ENCODE peak calls at places on chromosomes 6 and 20, in seven cellular contexts. H is HFF-Myc; I is CD8-positive, alpha-beta T cell; X is AG10803; E is brain microvascular endothelial cell; P is right lobe of liver; G is dorsolateral prefrontal cortex. F is an unnamed sample.

GRCh38 chr20:5788385-5788895 is 38.2 kb downstream of the SHLD1 start:
- DNase-seq in H (peak), I (peak), X (peak), E (peak), P (peak), G (peak), F (peak)

GRCh38 chr6:153090241-153090930 is 40.7 kb downstream of the RGS17 start:
- DNase-seq in H (peak), I (no peak), X (peak), E (peak), P (no peak), G (no peak), F (peak)

GRCh38 chr20:32130965-32131364 is 21.5 kb downstream of the TM9SF4 start:
- DNase-seq in H (no peak), I (no peak), X (no peak), E (no peak), P (no peak), G (no peak), F (no peak)

GRCh38 chr20:8901237-8902025 is 167.5 kb upstream of the PLCB4 start:
- DNase-seq in H (no peak), I (no peak), X (peak), E (no peak), P (no peak), G (no peak), F (peak)

GRCh38 chr20:51860015-51860882 is 57.9 kb upstream of the SALL4 start:
- DNase-seq in H (peak), I (no peak), X (peak), E (peak), P (no peak), G (no peak), F (peak)

GRCh38 chr20:61742097-61742805 is 323.4 kb downstream of the TAF4 start:
- DNase-seq in H (no peak), I (no peak), X (no peak), E (no peak), P (no peak), G (peak), F (no peak)

GRCh38 chr6:3484240-3484639 is 27.4 kb upstream of the SLC22A23 start:
- DNase-seq in H (peak), I (no peak), X (peak), E (peak), P (no peak), G (no peak), F (peak)

GRCh38 chr6:70633870-70634269 is 33.8 kb upstream of the SMAP1 start:
- DNase-seq in H (no peak), I (no peak), X (no peak), E (no peak), P (no peak), G (no peak), F (no peak)

GRCh38 chr20:48822879-48823385 is 4.9 kb downstream of the PREX1 start:
- DNase-seq in H (no peak), I (no peak), X (no peak), E (no peak), P (no peak), G (no peak), F (no peak)

GRCh38 chr6:146590492-146590891 is 8.3 kb upstream of the ADGB start:
- DNase-seq in H (no peak), I (no peak), X (no peak), E (no peak), P (no peak), G (no peak), F (no peak)

GRCh38 chr20:49207071-49207470 is 12.1 kb upstream of the DDX27 start:
- DNase-seq in H (no peak), I (no peak), X (no peak), E (no peak), P (no peak), G (no peak), F (no peak)

GRCh38 chr6:3289664-3290055 is 30.9 kb downstream of the PSMG4 start:
- DNase-seq in H (no peak), I (no peak), X (no peak), E (no peak), P (no peak), G (peak), F (no peak)

DNA sequence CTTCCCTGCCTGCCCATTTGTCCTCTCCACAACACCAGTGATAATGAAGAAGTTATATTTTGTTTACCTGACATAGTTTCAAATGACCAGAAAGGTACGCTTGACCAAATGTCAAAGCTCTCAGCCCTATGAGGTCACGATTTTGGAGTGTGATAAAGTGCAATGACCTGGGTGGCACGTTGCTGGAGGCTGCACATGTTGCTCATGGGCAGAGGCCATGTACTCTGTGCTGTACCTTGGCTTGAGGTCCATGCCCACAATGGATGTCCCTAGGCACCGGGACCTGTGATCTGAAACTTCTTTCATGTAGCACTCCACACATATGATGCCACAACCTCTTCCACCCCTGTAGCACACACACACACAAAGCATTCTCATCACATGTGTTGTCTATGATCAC is 164.0 kb upstream of the HEY2 start:
- DNase-seq in H (no peak), I (no peak), X (no peak), E (no peak), P (peak), G (no peak), F (no peak)
- TF ChIP-seq CTCF in H (no peak), I (no peak), X (no peak), E (no peak), P (no peak), G (no peak), F (no peak)

GRCh38 chr20:58670097-58670496 is 19.0 kb downstream of the STX16 start:
- DNase-seq in H (no peak), I (no peak), X (peak), E (no peak), P (no peak), G (no peak), F (no peak)
- H3K4me3 ChIP-seq in H (no peak), I (no peak), X (no peak), E (no peak), P (no peak), G (no peak), F (no peak)

GRCh38 chr6:25913741-25914140 is 16.8 kb downstream of the SLC17A2 start:
- DNase-seq in H (no peak), I (no peak), X (no peak), E (no peak), P (no peak), G (no peak), F (no peak)
- TF ChIP-seq CTCF in H (no peak), I (no peak), X (no peak), E (no peak), P (no peak), G (no peak), F (no peak)

GRCh38 chr6:16421462-16421960 is 183.1 kb downstream of the GMPR start:
- DNase-seq in H (no peak), I (no peak), X (no peak), E (no peak), P (no peak), G (no peak), F (no peak)
- H3K4me3 ChIP-seq in H (no peak), I (no peak), X (no peak), E (no peak), P (no peak), G (peak), F (no peak)

DNA sequence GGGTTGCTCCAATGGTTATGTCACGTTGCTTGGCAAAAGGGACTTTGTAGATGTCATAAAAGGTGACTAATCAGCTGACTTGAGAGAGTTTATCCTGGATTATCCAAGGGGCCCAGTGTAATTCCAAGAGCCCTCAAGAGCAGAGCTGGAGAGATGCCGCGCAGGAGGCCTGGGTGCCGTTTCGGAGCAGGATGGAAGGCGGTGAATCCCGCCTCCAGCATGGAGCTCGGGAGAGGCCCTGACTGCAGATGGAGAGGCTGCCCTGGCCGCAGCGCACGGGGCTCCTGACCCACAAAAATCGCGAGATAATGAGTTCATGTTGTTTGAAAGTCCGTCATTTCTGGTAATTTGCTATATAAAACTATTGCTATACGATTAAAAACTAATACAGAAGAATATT is 219.8 kb downstream of the ZDHHC14 start:
- DNase-seq in H (no peak), I (no peak), X (no peak), E (no peak), P (no peak), G (no peak), F (no peak)
- TF ChIP-seq CTCF in H (no peak), I (no peak), X (no peak), E (no peak), P (no peak), G (no peak), F (no peak)

GRCh38 chr6:87917861-87918260 is 129.8 kb upstream of the SPACA1 start:
- DNase-seq in H (no peak), I (no peak), X (no peak), E (no peak), P (no peak), G (no peak), F (no peak)
- H3K4me3 ChIP-seq in H (no peak), I (no peak), X (no peak), E (no peak), P (no peak), G (no peak), F (no peak)

GRCh38 chr6:7000825-7001777 is 106.7 kb upstream of the RREB1 start:
- DNase-seq in H (no peak), I (no peak), X (no peak), E (no peak), P (no peak), G (no peak), F (no peak)
- TF ChIP-seq CTCF in H (no peak), I (no peak), X (no peak), E (no peak), P (no peak), G (no peak), F (no peak)